ENCODE peak calls at places on chromosomes 2 and 18, in eight cellular contexts. One of them, this sample, is unnamed.

GRCh38 chr2:9663008-9663879 is 32.4 kb upstream of the YWHAQ start:
- DNase-seq in iris pigment epithelial cell: no peak
- DNase-seq in pancreas: no peak
- DNase-seq in WTC11: no peak
- DNase-seq in astrocyte of the spinal cord: no peak
- DNase-seq in NCI-H1105 treated with DMSO at 0.1 percent for 48 hours: peak
- DNase-seq in GM12891: no peak
- DNase-seq in heart right ventricle: no peak
- DNase-seq in this sample: no peak

GRCh38 chr2:169001116-169001815 is 29.9 kb downstream of the ABCB11 start:
- DNase-seq in iris pigment epithelial cell: peak
- DNase-seq in WTC11: no peak
- DNase-seq in pancreas: no peak
- DNase-seq in GM12891: no peak
- DNase-seq in NCI-H1105 treated with DMSO at 0.1 percent for 48 hours: no peak
- DNase-seq in heart right ventricle: no peak
- DNase-seq in astrocyte of the spinal cord: peak
- DNase-seq in this sample: no peak

GRCh38 chr2:237208373-237209045 is 122.8 kb downstream of the COPS8 start:
- DNase-seq in iris pigment epithelial cell: peak
- DNase-seq in astrocyte of the spinal cord: peak
- DNase-seq in NCI-H1105 treated with DMSO at 0.1 percent for 48 hours: no peak
- DNase-seq in GM12891: no peak
- DNase-seq in heart right ventricle: no peak
- DNase-seq in WTC11: no peak
- DNase-seq in pancreas: no peak
- DNase-seq in this sample: no peak

GRCh38 chr2:100752628-100753333 is 67.2 kb upstream of the NPAS2 start:
- DNase-seq in iris pigment epithelial cell: peak
- DNase-seq in pancreas: no peak
- DNase-seq in heart right ventricle: no peak
- DNase-seq in WTC11: no peak
- DNase-seq in astrocyte of the spinal cord: peak
- DNase-seq in NCI-H1105 treated with DMSO at 0.1 percent for 48 hours: no peak
- DNase-seq in GM12891: no peak
- DNase-seq in this sample: no peak

GRCh38 chr18:11728247-11728646 is 39.2 kb downstream of the GNAL start:
- DNase-seq in iris pigment epithelial cell: peak
- DNase-seq in pancreas: no peak
- DNase-seq in GM12891: no peak
- DNase-seq in WTC11: no peak
- DNase-seq in astrocyte of the spinal cord: peak
- DNase-seq in heart right ventricle: no peak
- DNase-seq in NCI-H1105 treated with DMSO at 0.1 percent for 48 hours: peak
- DNase-seq in this sample: no peak

GRCh38 chr2:152098798-152099654 is at the start of gene CACNB4:
- DNase-seq in heart right ventricle: peak
- DNase-seq in WTC11: peak
- DNase-seq in pancreas: no peak
- DNase-seq in NCI-H1105 treated with DMSO at 0.1 percent for 48 hours: peak
- DNase-seq in astrocyte of the spinal cord: peak
- DNase-seq in iris pigment epithelial cell: no peak
- DNase-seq in GM12891: peak
- DNase-seq in this sample: peak

GRCh38 chr18:8632386-8632785 is 23.1 kb downstream of the RAB12 start:
- DNase-seq in astrocyte of the spinal cord: no peak
- DNase-seq in pancreas: no peak
- DNase-seq in GM12891: no peak
- DNase-seq in WTC11: no peak
- DNase-seq in heart right ventricle: no peak
- DNase-seq in iris pigment epithelial cell: no peak
- DNase-seq in NCI-H1105 treated with DMSO at 0.1 percent for 48 hours: no peak
- DNase-seq in this sample: no peak

GRCh38 chr2:58856100-58856499 is 615.0 kb upstream of the FANCL start:
- DNase-seq in WTC11: no peak
- DNase-seq in GM12891: no peak
- DNase-seq in heart right ventricle: no peak
- DNase-seq in astrocyte of the spinal cord: no peak
- DNase-seq in iris pigment epithelial cell: no peak
- DNase-seq in NCI-H1105 treated with DMSO at 0.1 percent for 48 hours: no peak
- DNase-seq in pancreas: no peak
- DNase-seq in this sample: no peak

GRCh38 chr2:55771612-55772011 is 78.0 kb upstream of the PNPT1 start:
- DNase-seq in GM12891: no peak
- DNase-seq in iris pigment epithelial cell: peak
- DNase-seq in heart right ventricle: no peak
- DNase-seq in pancreas: no peak
- DNase-seq in NCI-H1105 treated with DMSO at 0.1 percent for 48 hours: peak
- DNase-seq in WTC11: no peak
- DNase-seq in astrocyte of the spinal cord: peak
- DNase-seq in this sample: no peak

GRCh38 chr2:36235426-36235825 is 120.2 kb upstream of the CRIM1 start:
- DNase-seq in iris pigment epithelial cell: no peak
- DNase-seq in heart right ventricle: no peak
- DNase-seq in WTC11: no peak
- DNase-seq in GM12891: no peak
- DNase-seq in pancreas: no peak
- DNase-seq in astrocyte of the spinal cord: no peak
- DNase-seq in NCI-H1105 treated with DMSO at 0.1 percent for 48 hours: no peak
- DNase-seq in this sample: no peak

GRCh38 chr2:47189635-47190034 is 34.5 kb upstream of the STPG4 start:
- DNase-seq in NCI-H1105 treated with DMSO at 0.1 percent for 48 hours: no peak
- DNase-seq in iris pigment epithelial cell: peak
- DNase-seq in GM12891: no peak
- DNase-seq in WTC11: no peak
- DNase-seq in astrocyte of the spinal cord: peak
- DNase-seq in heart right ventricle: no peak
- DNase-seq in pancreas: no peak
- DNase-seq in this sample: no peak

GRCh38 chr2:210169871-210170441 is 1.3 kb downstream of the KANSL1L start:
- DNase-seq in astrocyte of the spinal cord: peak
- DNase-seq in GM12891: no peak
- DNase-seq in WTC11: no peak
- DNase-seq in pancreas: no peak
- DNase-seq in heart right ventricle: peak
- DNase-seq in NCI-H1105 treated with DMSO at 0.1 percent for 48 hours: no peak
- DNase-seq in iris pigment epithelial cell: peak
- DNase-seq in this sample: no peak

GRCh38 chr2:177118636-177119035 is 94.0 kb upstream of the HNRNPA3 start:
- DNase-seq in iris pigment epithelial cell: no peak
- DNase-seq in GM12891: no peak
- DNase-seq in NCI-H1105 treated with DMSO at 0.1 percent for 48 hours: no peak
- DNase-seq in WTC11: peak
- DNase-seq in astrocyte of the spinal cord: no peak
- DNase-seq in heart right ventricle: no peak
- DNase-seq in pancreas: no peak
- DNase-seq in this sample: no peak

GRCh38 chr2:33275689-33276444 is 200.6 kb upstream of the RASGRP3 start:
- DNase-seq in astrocyte of the spinal cord: peak
- DNase-seq in NCI-H1105 treated with DMSO at 0.1 percent for 48 hours: no peak
- DNase-seq in GM12891: no peak
- DNase-seq in WTC11: no peak
- DNase-seq in pancreas: peak
- DNase-seq in heart right ventricle: peak
- DNase-seq in iris pigment epithelial cell: peak
- DNase-seq in this sample: no peak

GRCh38 chr2:60463249-60463648 is 90.2 kb downstream of the BCL11A start:
- DNase-seq in astrocyte of the spinal cord: peak
- DNase-seq in WTC11: no peak
- DNase-seq in pancreas: no peak
- DNase-seq in iris pigment epithelial cell: peak
- DNase-seq in NCI-H1105 treated with DMSO at 0.1 percent for 48 hours: peak
- DNase-seq in heart right ventricle: no peak
- DNase-seq in GM12891: no peak
- DNase-seq in this sample: no peak